ENCODE peak calls at places on chromosomes 12 and 14, in four cellular contexts. I is SK-N-SH, Y is WTC11, R is GM12878. O is an unnamed sample.

GRCh38 chr14:104546021-104546491 is 33.5 kb upstream of the C14orf180 start:
- DNase-seq in Y (no peak), R (no peak), I (peak), O (no peak)

GRCh38 chr14:94411638-94412037 is 23.2 kb upstream of the SERPINA1 start:
- DNase-seq in R (no peak), Y (no peak), I (no peak), O (no peak)

GRCh38 chr12:80937391-80938238 is at the start of gene LIN7A:
- DNase-seq in R (no peak), I (peak), Y (peak), O (no peak)

GRCh38 chr14:52060080-52060479 is 8.8 kb downstream of the NID2 start:
- DNase-seq in Y (no peak), I (no peak), R (no peak), O (no peak)

GRCh38 chr14:47278233-47278842 is 397.1 kb downstream of the MDGA2 start:
- DNase-seq in Y (peak), I (peak), R (no peak), O (peak)

GRCh38 chr12:104490221-104490620 is 33.5 kb downstream of the CHST11 start:
- DNase-seq in I (no peak), R (no peak), Y (no peak), O (no peak)

GRCh38 chr14:22898302-22898894 is 15.4 kb downstream of the REM2 start:
- DNase-seq in R (no peak), Y (no peak), I (no peak), O (peak)

GRCh38 chr14:101962503-101962874 is 1.9 kb upstream of the DYNC1H1 start:
- DNase-seq in R (no peak), Y (no peak), I (peak), O (peak)

GRCh38 chr12:46470975-46471374 is 98.4 kb upstream of the SLC38A2 start:
- DNase-seq in I (no peak), R (no peak), Y (no peak), O (no peak)

GRCh38 chr14:76084374-76084773 is 67.3 kb upstream of the GPATCH2L start:
- DNase-seq in Y (no peak), R (no peak), I (no peak), O (no peak)

GRCh38 chr12:126883737-126884136 is 1383.2 kb upstream of the TMEM132C start:
- DNase-seq in Y (no peak), I (no peak), R (no peak), O (no peak)

GRCh38 chr14:41000350-41000749 is 606.3 kb upstream of the LRFN5 start:
- DNase-seq in Y (no peak), R (no peak), I (no peak), O (no peak)

GRCh38 chr12:104604070-104604994 is 147.6 kb downstream of the CHST11 start:
- DNase-seq in R (peak), Y (no peak), I (peak), O (peak)

GRCh38 chr12:34398366-34398705 is 376.0 kb downstream of the ALG10 start:
- DNase-seq in Y (peak), I (peak), R (no peak), O (peak)

GRCh38 chr14:33588771-33589170 is 362.1 kb downstream of the EGLN3 start:
- DNase-seq in R (no peak), Y (no peak), I (no peak), O (no peak)

GRCh38 chr12:92357584-92358261 is 212.1 kb upstream of the BTG1 start:
- DNase-seq in I (no peak), Y (no peak), R (no peak), O (no peak)

GRCh38 chr12:13342971-13343370 is 146.4 kb downstream of the EMP1 start:
- DNase-seq in I (no peak), R (no peak), Y (no peak), O (no peak)

GRCh38 chr14:99672506-99673327 is 11.4 kb upstream of the CYP46A1 start:
- DNase-seq in I (no peak), Y (no peak), R (no peak), O (peak)

GRCh38 chr12:123621101-123621500 is 12.4 kb downstream of the EIF2B1 start:
- DNase-seq in I (no peak), Y (no peak), R (no peak), O (no peak)

GRCh38 chr12:26689281-26689841 is 143.6 kb downstream of the ITPR2 start:
- DNase-seq in Y (no peak), R (no peak), I (no peak), O (no peak)

GRCh38 chr12:124771462-124772361 is 92.0 kb downstream of the SCARB1 start:
- DNase-seq in Y (peak), I (peak), R (peak), O (peak)

GRCh38 chr12:124835652-124836410 is 27.8 kb downstream of the SCARB1 start:
- DNase-seq in R (no peak), I (no peak), Y (no peak), O (no peak)

GRCh38 chr12:75766263-75767160 is 255.1 kb upstream of the KRR1 start:
- DNase-seq in I (no peak), R (no peak), Y (no peak), O (no peak)

GRCh38 chr12:111334393-111334915 is 34.4 kb downstream of the PHETA1 start:
- DNase-seq in R (no peak), Y (no peak), I (no peak), O (no peak)

GRCh38 chr14:100328495-100329163 is 5.5 kb downstream of the SLC25A47 start:
- DNase-seq in R (no peak), I (no peak), Y (no peak), O (no peak)

GRCh38 chr14:104100171-104101085 is 14.9 kb downstream of the ASPG start:
- DNase-seq in R (no peak), I (no peak), Y (no peak), O (no peak)

GRCh38 chr12:49277466-49277865 is 12.6 kb downstream of the TUBA1C start:
- DNase-seq in R (no peak), Y (no peak), I (no peak), O (no peak)

GRCh38 chr14:69592923-69593677 is 18.3 kb upstream of the SUSD6 start:
- DNase-seq in I (no peak), R (no peak), Y (no peak), O (no peak)

GRCh38 chr12:111430418-111431353 is 25.0 kb downstream of the SH2B3 start:
- DNase-seq in I (no peak), R (no peak), Y (no peak), O (no peak)

DNA sequence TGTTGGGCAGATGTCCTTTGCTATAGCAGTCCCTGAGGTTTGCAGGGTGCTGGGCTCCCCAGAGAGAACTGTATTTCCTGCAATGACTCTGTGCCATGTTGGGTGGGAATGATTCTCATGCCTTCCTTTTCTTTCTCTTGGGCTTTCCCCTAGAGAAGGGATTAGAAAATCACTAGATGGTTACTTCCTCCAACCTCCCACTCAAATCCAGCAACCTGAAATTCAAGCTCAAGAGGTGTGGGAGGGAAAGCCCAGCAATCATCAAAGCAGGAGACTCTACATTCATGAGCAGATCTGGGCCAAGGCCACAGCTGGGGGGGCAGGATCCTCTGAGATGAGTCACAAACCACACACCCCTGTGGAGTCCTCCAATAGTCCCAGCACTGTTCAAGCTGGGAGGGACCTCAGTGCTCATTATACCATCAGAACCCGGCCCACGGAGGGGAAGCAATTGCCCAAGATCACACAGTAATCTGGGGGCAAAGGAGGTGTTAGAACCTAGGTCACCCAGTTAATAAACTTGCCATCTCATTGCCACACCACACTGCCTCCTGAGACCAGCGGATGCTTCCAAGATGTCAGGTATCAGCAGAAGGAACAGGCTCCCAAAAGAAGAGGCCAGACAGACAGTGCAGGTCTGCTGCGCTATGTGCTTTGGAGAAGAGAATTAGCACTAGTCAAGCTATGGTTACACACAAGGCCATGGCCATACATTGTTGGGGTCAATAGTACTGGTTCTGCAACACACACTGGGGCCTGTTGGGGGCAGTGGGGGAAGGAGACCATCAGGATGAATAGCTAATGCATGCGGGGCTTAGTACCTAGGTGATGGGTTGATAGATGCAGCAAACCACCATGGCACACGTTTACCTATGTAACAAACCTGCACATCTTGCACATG is 65.7 kb downstream of the TTC9 start:
- DNase-seq in I (no peak), R (peak), Y (peak), O (no peak)
- TF ChIP-seq USF1 in I (no peak), R (no peak), Y (no peak), O (no peak)

GRCh38 chr12:6493580-6494350 is at the start of gene NCAPD2:
- DNase-seq in Y (peak), I (peak), R (peak), O (peak)
- TF ChIP-seq USF1 in Y (no peak), I (peak), R (no peak), O (no peak)

GRCh38 chr12:39402922-39403321 is 40.0 kb downstream of the KIF21A start:
- DNase-seq in Y (no peak), R (peak), I (no peak), O (no peak)
- TF ChIP-seq USF1 in Y (no peak), R (no peak), I (no peak), O (no peak)

GRCh38 chr14:74881425-74882102 is at the start of gene DLST:
- DNase-seq in Y (peak), I (peak), R (peak), O (peak)

GRCh38 chr14:74886001-74886400 is 4.3 kb downstream of the DLST start:
- DNase-seq in R (no peak), I (no peak), Y (peak), O (no peak)

GRCh38 chr14:74879427-74880180 is 2.1 kb upstream of the DLST start:
- DNase-seq in R (no peak), I (no peak), Y (no peak), O (no peak)

GRCh38 chr14:74882103-74882920 is 596 bp downstream of the DLST start:
- DNase-seq in R (no peak), Y (no peak), I (peak), O (no peak)
- TF ChIP-seq USF1 in R (no peak), Y (no peak), I (no peak), O (no peak)

GRCh38 chr12:130141901-130142683 is 20.2 kb upstream of the FZD10 start:
- DNase-seq in Y (no peak), I (no peak), R (no peak), O (no peak)

GRCh38 chr12:130141105-130141504 is 21.2 kb upstream of the FZD10 start:
- DNase-seq in R (no peak), Y (no peak), I (no peak), O (no peak)

GRCh38 chr12:130138478-130138877 is 23.8 kb upstream of the FZD10 start:
- DNase-seq in Y (no peak), I (peak), R (no peak), O (no peak)

GRCh38 chr12:130139541-130139940 is 22.7 kb upstream of the FZD10 start:
- DNase-seq in Y (no peak), I (no peak), R (no peak), O (no peak)

GRCh38 chr12:130139971-130140547 is 22.2 kb upstream of the FZD10 start:
- DNase-seq in R (no peak), I (no peak), Y (no peak), O (no peak)
- TF ChIP-seq USF1 in R (no peak), I (no peak), Y (no peak), O (no peak)

GRCh38 chr12:62190081-62190480 is 70.1 kb upstream of the USP15 start:
- DNase-seq in Y (no peak), R (no peak), I (no peak), O (no peak)
- TF ChIP-seq USF1 in Y (no peak), R (no peak), I (no peak), O (no peak)

GRCh38 chr14:36161781-36162180 is 14.7 kb downstream of the PTCSC3 start:
- DNase-seq in R (no peak), I (no peak), Y (peak), O (no peak)

GRCh38 chr14:36163451-36163850 is 13.1 kb downstream of the PTCSC3 start:
- DNase-seq in I (no peak), R (no peak), Y (no peak), O (no peak)

GRCh38 chr14:36167431-36167830 is 9.1 kb downstream of the PTCSC3 start:
- DNase-seq in Y (no peak), I (no peak), R (no peak), O (no peak)

DNA sequence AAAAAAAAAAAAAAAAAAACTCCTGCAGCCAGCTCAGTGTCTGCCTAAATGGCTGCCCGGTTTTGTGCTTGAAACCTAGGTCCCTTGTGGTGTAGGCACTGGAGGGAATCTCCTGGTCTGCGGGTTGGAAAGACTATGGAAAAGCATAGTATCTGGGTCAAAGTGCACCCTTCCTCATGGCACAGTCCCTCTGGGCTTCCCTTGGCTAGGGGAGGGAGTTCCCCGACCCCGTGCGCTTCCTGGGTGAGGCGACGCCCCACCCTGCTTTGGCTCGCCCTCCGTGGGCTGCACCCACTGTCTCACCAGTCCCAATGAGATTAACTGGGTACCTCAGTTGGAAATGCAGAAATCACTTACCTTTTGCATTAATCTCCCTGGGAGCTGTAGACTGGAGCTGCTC is 14.3 kb downstream of the PTCSC3 start:
- DNase-seq in Y (no peak), R (no peak), I (no peak), O (no peak)
- TF ChIP-seq USF1 in Y (no peak), R (no peak), I (no peak), O (no peak)

O was measured in K562.